ENCODE peak calls at places on chromosomes 13 and 19, in eight cellular contexts. I is activated T-cell treated with anti-CD3 and anti-CD28 coated beads, Interleukin-2, amount 50 U/mL, for 72 hours; G is mucosa of descending colon; N is activated CD8-positive, alpha-beta memory T cell treated with anti-CD3 and anti-CD28 coated beads, Interleukin-2, amount 10 ng/mL, durations not matched to agents 7 days and 5 days; K is CD8-positive, alpha-beta T cell; E is left colon; C is right cardiac atrium; J is activated CD4-positive, CD25-positive, alpha-beta regulatory T cell treated with anti-CD3 and anti-CD28 coated beads, Interleukin-2, amount 50 U/mL, for 24 hours. O is an unnamed sample.

GRCh38 chr13:79413521-79413920 is 7.5 kb upstream of the RBM26 start:
- ATAC-seq in G (no peak), E (no peak), K (no peak), J (peak; percentile 30), N (no peak), C (no peak), I (no peak), O (no peak)

GRCh38 chr13:76799696-76800095 is 86.5 kb downstream of the KCTD12 start:
- ATAC-seq in E (peak; percentile 93), I (no peak), J (no peak), K (no peak), G (peak; percentile 84), C (peak; percentile 76), N (no peak), O (no peak)

GRCh38 chr13:80037505-80037888 is 303.4 kb downstream of the SPRY2 start:
- ATAC-seq in J (no peak), I (no peak), E (no peak), K (no peak), G (no peak), C (no peak), N (no peak), O (peak; percentile 85)

GRCh38 chr13:75432045-75432444 is 49.9 kb downstream of the TBC1D4 start:
- ATAC-seq in N (no peak), E (peak; percentile 71), C (no peak), K (no peak), I (no peak), G (peak; percentile 70), J (no peak), O (no peak)

GRCh38 chr13:31444266-31444862 is 244.6 kb downstream of the B3GLCT start:
- ATAC-seq in G (no peak), K (no peak), J (no peak), E (no peak), I (no peak), N (no peak), C (peak; percentile 38), O (no peak)

GRCh38 chr19:50249636-50250035 is 46.2 kb downstream of the MYH14 start:
- ATAC-seq in G (no peak), I (no peak), C (no peak), E (no peak), J (no peak), N (no peak), K (no peak), O (no peak)

GRCh38 chr19:37594982-37595382 is 306 bp downstream of the ZNF540 start:
- ATAC-seq in E (peak; percentile 58), K (peak; percentile 53), C (peak; percentile 86), I (peak; percentile 52), N (peak; percentile 52), G (peak; percentile 58), J (peak; percentile 44), O (peak; percentile 73)

GRCh38 chr19:12000152-12000981 is 35.1 kb downstream of the ZNF433 start:
- ATAC-seq in K (peak; percentile 34), E (no peak), N (peak; percentile 75), I (peak; percentile 90), C (no peak), J (peak; percentile 91), G (no peak), O (peak; percentile 91)

GRCh38 chr19:10513223-10513622 is 4.0 kb downstream of the S1PR5 start:
- ATAC-seq in N (no peak), C (no peak), K (no peak), E (no peak), J (no peak), G (no peak), I (no peak), O (no peak)

GRCh38 chr13:103044054-103044453 is 22.2 kb downstream of the SLC10A2 start:
- ATAC-seq in N (no peak), I (no peak), K (no peak), E (no peak), C (no peak), G (no peak), J (no peak), O (no peak)

GRCh38 chr19:44588753-44589112 is 24.6 kb upstream of the IGSF23 start:
- ATAC-seq in J (no peak), I (no peak), N (no peak), K (no peak), C (no peak), E (no peak), G (no peak), O (no peak)